ENCODE peak calls at places on chromosomes 11 and 22, in ten cellular contexts. One of them, this sample, is unnamed.

GRCh38 chr11:32583451-32584271 is at the start of gene EIF3M:
- DNase-seq in neural progenitor cell: peak
- DNase-seq in tibial nerve: peak
- DNase-seq in dorsolateral prefrontal cortex: peak
- DNase-seq in GM12865: peak
- DNase-seq in fibroblast of mammary gland: peak
- DNase-seq in Peyer's patch: peak
- DNase-seq in osteoblast: peak
- DNase-seq in progenitor cell of endocrine pancreas: peak
- DNase-seq in H1: peak
- DNase-seq in this sample: peak

GRCh38 chr11:119721129-119722120 is 7.6 kb downstream of the NECTIN1 start:
- DNase-seq in GM12865: no peak
- DNase-seq in fibroblast of mammary gland: peak
- DNase-seq in Peyer's patch: no peak
- DNase-seq in neural progenitor cell: peak
- DNase-seq in tibial nerve: no peak
- DNase-seq in osteoblast: peak
- DNase-seq in progenitor cell of endocrine pancreas: no peak
- DNase-seq in H1: no peak
- DNase-seq in dorsolateral prefrontal cortex: no peak
- DNase-seq in this sample: no peak

GRCh38 chr11:7532395-7532794 is 18.6 kb downstream of the PPFIBP2 start:
- DNase-seq in tibial nerve: no peak
- DNase-seq in osteoblast: no peak
- DNase-seq in dorsolateral prefrontal cortex: no peak
- DNase-seq in Peyer's patch: no peak
- DNase-seq in progenitor cell of endocrine pancreas: no peak
- DNase-seq in H1: no peak
- DNase-seq in GM12865: no peak
- DNase-seq in neural progenitor cell: no peak
- DNase-seq in fibroblast of mammary gland: no peak
- DNase-seq in this sample: no peak

GRCh38 chr11:17076517-17077239 is 789 bp downstream of the RPS13 start:
- DNase-seq in osteoblast: no peak
- DNase-seq in fibroblast of mammary gland: peak
- DNase-seq in progenitor cell of endocrine pancreas: no peak
- DNase-seq in dorsolateral prefrontal cortex: no peak
- DNase-seq in H1: no peak
- DNase-seq in GM12865: peak
- DNase-seq in tibial nerve: no peak
- DNase-seq in neural progenitor cell: no peak
- DNase-seq in Peyer's patch: no peak
- DNase-seq in this sample: no peak

GRCh38 chr22:50160947-50161346 is 9.6 kb upstream of the PANX2 start:
- DNase-seq in GM12865: no peak
- DNase-seq in H1: no peak
- DNase-seq in osteoblast: peak
- DNase-seq in neural progenitor cell: no peak
- DNase-seq in fibroblast of mammary gland: no peak
- DNase-seq in progenitor cell of endocrine pancreas: no peak
- DNase-seq in Peyer's patch: no peak
- DNase-seq in tibial nerve: no peak
- DNase-seq in dorsolateral prefrontal cortex: no peak
- DNase-seq in this sample: no peak

GRCh38 chr11:92969293-92969633 is 188 bp upstream of the MTNR1B start:
- DNase-seq in H1: no peak
- DNase-seq in fibroblast of mammary gland: no peak
- DNase-seq in neural progenitor cell: no peak
- DNase-seq in GM12865: no peak
- DNase-seq in dorsolateral prefrontal cortex: no peak
- DNase-seq in progenitor cell of endocrine pancreas: no peak
- DNase-seq in tibial nerve: no peak
- DNase-seq in osteoblast: no peak
- DNase-seq in Peyer's patch: no peak
- DNase-seq in this sample: no peak

GRCh38 chr11:83256602-83257340 is 29.4 kb downstream of the CCDC90B start:
- DNase-seq in osteoblast: no peak
- DNase-seq in dorsolateral prefrontal cortex: no peak
- DNase-seq in progenitor cell of endocrine pancreas: no peak
- DNase-seq in tibial nerve: no peak
- DNase-seq in GM12865: no peak
- DNase-seq in neural progenitor cell: no peak
- DNase-seq in H1: no peak
- DNase-seq in fibroblast of mammary gland: no peak
- DNase-seq in Peyer's patch: no peak
- DNase-seq in this sample: no peak

GRCh38 chr22:37207981-37208380 is 4.3 kb downstream of the SSTR3 start:
- DNase-seq in H1: no peak
- DNase-seq in Peyer's patch: no peak
- DNase-seq in GM12865: no peak
- DNase-seq in progenitor cell of endocrine pancreas: no peak
- DNase-seq in dorsolateral prefrontal cortex: peak
- DNase-seq in osteoblast: no peak
- DNase-seq in neural progenitor cell: no peak
- DNase-seq in fibroblast of mammary gland: no peak
- DNase-seq in tibial nerve: no peak
- DNase-seq in this sample: peak

DNA sequence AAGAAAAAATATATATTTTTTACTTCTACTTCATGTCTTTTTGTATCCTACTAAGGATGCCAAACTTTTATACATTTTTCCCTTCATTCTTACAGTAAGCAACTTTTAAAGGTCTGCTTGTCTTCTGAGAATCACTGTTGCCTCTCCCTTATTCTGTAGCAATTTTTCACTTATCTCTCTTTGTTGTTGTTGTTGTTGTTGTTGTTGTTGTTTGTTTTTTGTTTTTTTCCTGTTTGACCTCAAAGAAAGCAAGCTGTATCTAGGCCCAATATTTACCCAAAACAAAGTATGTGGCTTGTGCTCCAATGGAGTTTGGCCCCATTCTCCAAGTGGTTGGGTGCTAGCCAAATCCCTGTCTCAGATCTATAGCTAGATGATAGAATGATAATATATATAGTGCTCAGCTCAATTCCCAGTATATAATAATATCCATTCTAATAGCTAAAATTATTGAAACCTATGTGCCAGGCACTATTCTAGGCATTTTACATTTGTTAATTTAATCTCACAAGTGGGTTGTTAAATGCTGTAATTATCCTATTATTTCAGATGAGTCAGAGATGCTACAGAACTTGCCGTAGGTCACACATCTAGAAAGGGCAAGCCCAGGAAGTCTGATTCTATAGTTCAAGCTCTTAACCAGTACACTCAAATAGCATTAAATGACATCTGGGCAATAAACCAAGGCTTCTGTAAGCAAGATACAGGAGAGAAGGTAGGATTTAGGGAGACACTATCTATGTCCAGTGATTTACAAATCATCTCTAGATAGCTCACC is 205.1 kb upstream of the PITPNB start:
- DNase-seq in GM12865: no peak
- DNase-seq in Peyer's patch: no peak
- DNase-seq in fibroblast of mammary gland: no peak
- DNase-seq in dorsolateral prefrontal cortex: no peak
- DNase-seq in progenitor cell of endocrine pancreas: no peak
- DNase-seq in H1: no peak
- DNase-seq in tibial nerve: no peak
- DNase-seq in osteoblast: no peak
- DNase-seq in neural progenitor cell: no peak
- DNase-seq in this sample: no peak
- TF ChIP-seq CTCF in GM12865: no peak
- TF ChIP-seq CTCF in Peyer's patch: no peak
- TF ChIP-seq CTCF in fibroblast of mammary gland: no peak
- TF ChIP-seq CTCF in dorsolateral prefrontal cortex: no peak
- TF ChIP-seq CTCF in progenitor cell of endocrine pancreas: no peak
- TF ChIP-seq CTCF in H1: no peak
- TF ChIP-seq CTCF in tibial nerve: no peak
- TF ChIP-seq CTCF in osteoblast: no peak
- TF ChIP-seq CTCF in neural progenitor cell: no peak
- TF ChIP-seq CTCF in this sample: no peak

GRCh38 chr11:118524757-118525465 is 2.4 kb upstream of the TTC36 start:
- DNase-seq in progenitor cell of endocrine pancreas: no peak
- DNase-seq in Peyer's patch: no peak
- DNase-seq in GM12865: no peak
- DNase-seq in dorsolateral prefrontal cortex: no peak
- DNase-seq in H1: no peak
- DNase-seq in osteoblast: no peak
- DNase-seq in tibial nerve: no peak
- DNase-seq in fibroblast of mammary gland: no peak
- DNase-seq in neural progenitor cell: no peak
- DNase-seq in this sample: no peak

GRCh38 chr11:118524356-118524755 is 2.9 kb upstream of the TTC36 start:
- DNase-seq in dorsolateral prefrontal cortex: no peak
- DNase-seq in tibial nerve: no peak
- DNase-seq in neural progenitor cell: no peak
- DNase-seq in osteoblast: no peak
- DNase-seq in GM12865: no peak
- DNase-seq in Peyer's patch: no peak
- DNase-seq in progenitor cell of endocrine pancreas: no peak
- DNase-seq in fibroblast of mammary gland: no peak
- DNase-seq in H1: no peak
- DNase-seq in this sample: no peak

GRCh38 chr11:118519549-118519948 is 7.7 kb upstream of the TTC36 start:
- DNase-seq in fibroblast of mammary gland: no peak
- DNase-seq in Peyer's patch: no peak
- DNase-seq in progenitor cell of endocrine pancreas: no peak
- DNase-seq in GM12865: no peak
- DNase-seq in neural progenitor cell: no peak
- DNase-seq in tibial nerve: no peak
- DNase-seq in H1: no peak
- DNase-seq in osteoblast: no peak
- DNase-seq in dorsolateral prefrontal cortex: no peak
- DNase-seq in this sample: no peak

GRCh38 chr11:118521892-118522311 is 5.4 kb upstream of the TTC36 start:
- DNase-seq in tibial nerve: no peak
- DNase-seq in dorsolateral prefrontal cortex: no peak
- DNase-seq in osteoblast: no peak
- DNase-seq in H1: no peak
- DNase-seq in progenitor cell of endocrine pancreas: no peak
- DNase-seq in Peyer's patch: no peak
- DNase-seq in neural progenitor cell: no peak
- DNase-seq in fibroblast of mammary gland: no peak
- DNase-seq in GM12865: peak
- DNase-seq in this sample: no peak

DNA sequence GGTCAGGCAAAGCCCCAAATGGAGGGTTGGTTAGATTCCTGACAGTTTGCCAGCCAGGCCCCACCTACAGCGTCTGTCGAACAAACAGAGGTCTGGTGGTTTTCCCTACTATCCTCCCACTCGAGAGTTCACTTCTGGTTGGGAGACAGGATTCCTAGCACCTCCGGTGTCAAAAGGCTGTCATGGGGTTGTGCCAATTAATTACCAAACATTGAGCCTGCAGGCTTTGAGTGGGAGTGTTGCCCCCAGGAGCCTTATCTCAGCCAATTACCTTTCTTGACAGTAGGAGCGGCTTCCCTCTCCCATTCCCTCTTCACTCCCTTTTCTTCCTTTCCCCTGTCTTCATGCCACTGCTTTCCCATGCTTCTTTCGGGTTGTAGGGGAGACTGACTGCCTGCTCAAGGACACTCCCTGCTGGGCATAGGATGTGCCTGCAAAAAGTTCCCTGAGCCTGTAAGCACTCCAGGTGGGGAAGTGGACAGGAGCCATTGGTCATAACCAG is 4.7 kb upstream of the TTC36 start:
- DNase-seq in progenitor cell of endocrine pancreas: no peak
- DNase-seq in dorsolateral prefrontal cortex: no peak
- DNase-seq in GM12865: no peak
- DNase-seq in H1: no peak
- DNase-seq in neural progenitor cell: peak
- DNase-seq in Peyer's patch: no peak
- DNase-seq in osteoblast: peak
- DNase-seq in fibroblast of mammary gland: peak
- DNase-seq in tibial nerve: no peak
- DNase-seq in this sample: no peak
- TF ChIP-seq CTCF in progenitor cell of endocrine pancreas: peak
- TF ChIP-seq CTCF in dorsolateral prefrontal cortex: no peak
- TF ChIP-seq CTCF in GM12865: no peak
- TF ChIP-seq CTCF in H1: peak
- TF ChIP-seq CTCF in neural progenitor cell: peak
- TF ChIP-seq CTCF in Peyer's patch: no peak
- TF ChIP-seq CTCF in osteoblast: peak
- TF ChIP-seq CTCF in fibroblast of mammary gland: peak
- TF ChIP-seq CTCF in tibial nerve: peak
- TF ChIP-seq CTCF in this sample: no peak

GRCh38 chr11:115530752-115531151 is 26.5 kb upstream of the CADM1 start:
- DNase-seq in GM12865: peak
- DNase-seq in H1: no peak
- DNase-seq in tibial nerve: no peak
- DNase-seq in fibroblast of mammary gland: no peak
- DNase-seq in osteoblast: no peak
- DNase-seq in neural progenitor cell: peak
- DNase-seq in Peyer's patch: no peak
- DNase-seq in progenitor cell of endocrine pancreas: no peak
- DNase-seq in dorsolateral prefrontal cortex: no peak
- DNase-seq in this sample: no peak

GRCh38 chr11:115525600-115526006 is 21.4 kb upstream of the CADM1 start:
- DNase-seq in osteoblast: no peak
- DNase-seq in fibroblast of mammary gland: no peak
- DNase-seq in dorsolateral prefrontal cortex: no peak
- DNase-seq in GM12865: no peak
- DNase-seq in Peyer's patch: no peak
- DNase-seq in progenitor cell of endocrine pancreas: no peak
- DNase-seq in tibial nerve: no peak
- DNase-seq in neural progenitor cell: no peak
- DNase-seq in H1: no peak
- DNase-seq in this sample: no peak

GRCh38 chr11:115524572-115524971 is 20.4 kb upstream of the CADM1 start:
- DNase-seq in fibroblast of mammary gland: no peak
- DNase-seq in neural progenitor cell: no peak
- DNase-seq in osteoblast: no peak
- DNase-seq in GM12865: no peak
- DNase-seq in Peyer's patch: no peak
- DNase-seq in dorsolateral prefrontal cortex: no peak
- DNase-seq in tibial nerve: no peak
- DNase-seq in H1: no peak
- DNase-seq in progenitor cell of endocrine pancreas: no peak
- DNase-seq in this sample: no peak

GRCh38 chr11:115527534-115528125 is 23.4 kb upstream of the CADM1 start:
- DNase-seq in H1: no peak
- DNase-seq in Peyer's patch: no peak
- DNase-seq in progenitor cell of endocrine pancreas: no peak
- DNase-seq in neural progenitor cell: peak
- DNase-seq in GM12865: no peak
- DNase-seq in osteoblast: no peak
- DNase-seq in tibial nerve: no peak
- DNase-seq in dorsolateral prefrontal cortex: no peak
- DNase-seq in fibroblast of mammary gland: no peak
- DNase-seq in this sample: no peak

DNA sequence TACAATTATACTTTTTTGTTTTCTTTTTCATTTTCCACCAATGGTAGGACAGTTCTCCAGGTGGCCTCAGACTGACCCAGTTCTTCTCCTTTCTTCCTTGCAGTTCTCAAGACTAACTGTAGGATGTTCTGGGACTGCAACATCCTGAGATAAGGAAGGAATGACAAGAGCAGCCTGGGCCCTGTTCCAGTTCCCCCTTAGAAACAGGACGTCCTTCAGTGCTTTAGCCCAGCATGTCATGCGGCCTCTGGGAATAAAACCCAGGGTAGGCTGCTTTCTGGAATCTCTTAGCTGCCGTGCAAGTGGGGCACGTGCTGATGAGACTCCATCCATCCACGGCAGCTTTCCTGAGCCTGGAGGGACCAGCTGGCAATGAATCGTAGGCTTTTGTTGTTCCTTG is 24.0 kb upstream of the CADM1 start:
- DNase-seq in dorsolateral prefrontal cortex: no peak
- DNase-seq in H1: no peak
- DNase-seq in Peyer's patch: no peak
- DNase-seq in tibial nerve: no peak
- DNase-seq in GM12865: no peak
- DNase-seq in neural progenitor cell: peak
- DNase-seq in fibroblast of mammary gland: no peak
- DNase-seq in progenitor cell of endocrine pancreas: no peak
- DNase-seq in osteoblast: no peak
- DNase-seq in this sample: no peak
- TF ChIP-seq CTCF in dorsolateral prefrontal cortex: no peak
- TF ChIP-seq CTCF in H1: peak
- TF ChIP-seq CTCF in Peyer's patch: no peak
- TF ChIP-seq CTCF in tibial nerve: no peak
- TF ChIP-seq CTCF in GM12865: no peak
- TF ChIP-seq CTCF in neural progenitor cell: peak
- TF ChIP-seq CTCF in fibroblast of mammary gland: no peak
- TF ChIP-seq CTCF in progenitor cell of endocrine pancreas: peak
- TF ChIP-seq CTCF in osteoblast: no peak
- TF ChIP-seq CTCF in this sample: no peak

DNA sequence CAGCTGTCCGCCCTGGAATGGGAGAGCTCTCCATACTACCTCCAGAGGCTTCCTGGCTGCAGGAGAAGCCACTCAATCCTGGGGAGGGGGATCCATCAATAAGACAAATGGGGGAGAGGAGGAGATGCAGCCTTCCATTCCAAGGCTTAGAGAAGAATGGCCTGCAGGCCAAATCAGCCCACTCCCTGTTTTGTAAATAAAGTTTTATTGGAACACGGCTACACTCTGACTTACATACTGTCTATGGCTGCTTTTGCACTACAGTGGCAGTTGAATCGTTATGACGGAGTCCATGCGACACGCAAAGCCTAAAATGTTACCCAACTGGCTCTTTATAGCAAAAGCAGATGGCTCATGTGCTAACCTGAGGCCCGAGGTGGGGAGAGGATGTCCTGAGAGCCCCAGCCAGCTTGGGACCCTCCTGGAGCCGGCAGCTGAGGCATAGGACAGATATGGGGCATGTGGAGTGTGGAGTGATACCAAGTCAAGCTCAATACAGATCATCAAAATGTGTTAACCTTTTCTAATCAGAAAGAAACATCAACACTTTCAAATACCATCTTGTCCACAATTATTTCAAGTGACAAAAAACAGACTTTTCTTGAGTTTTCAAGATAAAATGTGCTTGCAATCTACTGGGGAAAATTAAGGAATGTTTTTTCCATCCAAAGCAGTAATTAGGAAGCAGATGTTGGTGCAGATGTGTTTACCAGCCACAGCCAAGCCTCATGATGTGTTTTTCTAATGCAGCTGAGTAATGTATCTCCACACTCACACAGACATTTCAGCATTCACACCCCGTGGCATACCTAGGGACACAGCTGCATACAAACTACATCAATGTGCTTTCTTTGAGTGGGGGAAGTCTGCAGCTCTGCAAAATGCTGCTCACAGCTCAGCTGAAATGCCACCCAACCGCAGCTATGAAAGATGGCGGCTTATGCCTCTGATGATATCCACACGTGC is 181.6 kb downstream of the SHANK2 start:
- DNase-seq in H1: no peak
- DNase-seq in neural progenitor cell: no peak
- DNase-seq in progenitor cell of endocrine pancreas: no peak
- DNase-seq in osteoblast: no peak
- DNase-seq in dorsolateral prefrontal cortex: no peak
- DNase-seq in fibroblast of mammary gland: no peak
- DNase-seq in GM12865: no peak
- DNase-seq in tibial nerve: no peak
- DNase-seq in Peyer's patch: no peak
- DNase-seq in this sample: no peak
- TF ChIP-seq CTCF in H1: no peak
- TF ChIP-seq CTCF in neural progenitor cell: no peak
- TF ChIP-seq CTCF in progenitor cell of endocrine pancreas: no peak
- TF ChIP-seq CTCF in osteoblast: no peak
- TF ChIP-seq CTCF in dorsolateral prefrontal cortex: no peak
- TF ChIP-seq CTCF in fibroblast of mammary gland: no peak
- TF ChIP-seq CTCF in GM12865: no peak
- TF ChIP-seq CTCF in tibial nerve: no peak
- TF ChIP-seq CTCF in Peyer's patch: no peak
- TF ChIP-seq CTCF in this sample: no peak